ENCODE peak calls at places on chromosomes 6 and 20, in ten cellular contexts. H is EL, C is NCI-H446 treated with DMSO at 0.1 percent for 48 hours, J is DMS153, B is AG08395, M is left ventricle myocardium inferior, G is DMS79, S is Kasumi-1, X is esophagus muscularis mucosa, P is WERI-Rb-1. L is an unnamed sample.

GRCh38 chr6:69578366-69578890 is 218.4 kb downstream of the LMBRD1 start:
- DNase-seq in H (peak; percentile 13), C (peak; percentile 36), J (no peak), B (no peak), M (no peak), G (no peak), S (no peak), X (no peak), P (no peak), L (no peak)

GRCh38 chr20:63574156-63574828 is at the start of gene HELZ2:
- DNase-seq in H (peak; percentile 81), C (peak; percentile 45), J (no peak), B (peak; percentile 86), M (peak; percentile 82), G (peak; percentile 42), S (peak; percentile 15), X (peak; percentile 97), P (peak; percentile 67), L (no peak)

GRCh38 chr6:46773201-46773855 is 19.9 kb upstream of the MEP1A start:
- DNase-seq in H (no peak), C (no peak), J (no peak), B (no peak), M (no peak), G (no peak), S (no peak), X (no peak), P (no peak), L (no peak)

GRCh38 chr6:158322724-158323560 is 10.7 kb downstream of the TULP4 start:
- DNase-seq in H (peak; percentile 61), C (no peak), J (no peak), B (peak; percentile 49), M (no peak), G (peak; percentile 10), S (no peak), X (no peak), P (no peak), L (no peak)

GRCh38 chr20:31869942-31870702 is at the start of the genes DUSP15 and TTLL9:
- DNase-seq in H (no peak), C (no peak), J (no peak), B (peak; percentile 31), M (peak; percentile 39), G (no peak), S (no peak), X (no peak), P (peak; percentile 60), L (peak; percentile 74)

GRCh38 chr20:46823271-46823747 is 71.3 kb upstream of the EYA2 start:
- DNase-seq in H (no peak), C (no peak), J (no peak), B (no peak), M (no peak), G (no peak), S (no peak), X (no peak), P (no peak), L (no peak)

GRCh38 chr6:155882527-155883333 is 427.1 kb upstream of the NOX3 start:
- DNase-seq in H (no peak), C (no peak), J (no peak), B (no peak), M (no peak), G (no peak), S (no peak), X (no peak), P (no peak), L (no peak)

GRCh38 chr6:155004576-155005345 is 9.6 kb downstream of the TIAM2 start:
- DNase-seq in H (no peak), C (no peak), J (no peak), B (no peak), M (no peak), G (no peak), S (no peak), X (no peak), P (no peak), L (no peak)

GRCh38 chr20:14959506-14960493 is 622.4 kb upstream of the FLRT3 start:
- DNase-seq in H (no peak), C (no peak), J (no peak), B (no peak), M (no peak), G (no peak), S (no peak), X (no peak), P (no peak), L (no peak)

GRCh38 chr20:59804347-59804746 is 129.1 kb downstream of the SYCP2 start:
- DNase-seq in H (no peak), C (no peak), J (no peak), B (no peak), M (no peak), G (no peak), S (no peak), X (no peak), P (no peak), L (no peak)

GRCh38 chr6:161318456-161318855 is 44.6 kb upstream of the AGPAT4 start:
- DNase-seq in H (no peak), C (no peak), J (no peak), B (no peak), M (no peak), G (no peak), S (no peak), X (no peak), P (no peak), L (peak; percentile 97)

GRCh38 chr20:32957451-32957850 is 46.8 kb downstream of the SUN5 start:
- DNase-seq in H (no peak), C (no peak), J (no peak), B (no peak), M (no peak), G (no peak), S (no peak), X (no peak), P (no peak), L (no peak)

GRCh38 chr6:4401408-4402367 is 266.3 kb upstream of the ECI2 start:
- DNase-seq in H (peak; percentile 24), C (no peak), J (no peak), B (no peak), M (peak; percentile 46), G (no peak), S (no peak), X (no peak), P (no peak), L (no peak)

GRCh38 chr20:3115190-3116107 is 30.9 kb upstream of the AVP start:
- DNase-seq in H (peak; percentile 64), C (peak; percentile 26), J (peak; percentile 24), B (peak; percentile 91), M (no peak), G (peak; percentile 16), S (peak; percentile 40), X (no peak), P (peak; percentile 56), L (peak; percentile 24)

GRCh38 chr6:158769696-158770446 is 49.3 kb downstream of the EZR start:
- DNase-seq in H (no peak), C (peak; percentile 86), J (no peak), B (no peak), M (peak; percentile 53), G (peak; percentile 88), S (no peak), X (no peak), P (no peak), L (peak; percentile 30)

GRCh38 chr6:39056191-39056590 is 7.6 kb downstream of the GLP1R start:
- DNase-seq in H (no peak), C (no peak), J (no peak), B (no peak), M (no peak), G (no peak), S (no peak), X (no peak), P (peak; percentile 7), L (no peak)

GRCh38 chr6:155455766-155456165 is at the start of gene NOX3:
- DNase-seq in H (no peak), C (no peak), J (no peak), B (no peak), M (no peak), G (peak; percentile 9), S (no peak), X (no peak), P (no peak), L (no peak)

GRCh38 chr20:33211817-33212424 is 5.2 kb upstream of the BPIFA3 start:
- DNase-seq in H (peak; percentile 37), C (peak; percentile 5), J (peak; percentile 88), B (peak; percentile 43), M (no peak), G (peak; percentile 28), S (peak; percentile 36), X (no peak), P (peak; percentile 88), L (peak; percentile 36)

GRCh38 chr20:17762243-17762872 is 62.6 kb downstream of the BANF2 start:
- DNase-seq in H (no peak), C (no peak), J (peak; percentile 54), B (no peak), M (no peak), G (peak; percentile 32), S (no peak), X (no peak), P (no peak), L (no peak)

GRCh38 chr6:20483902-20484497 is 50.3 kb upstream of the CDKAL1 start:
- DNase-seq in H (no peak), C (no peak), J (no peak), B (no peak), M (no peak), G (no peak), S (peak; percentile 69), X (no peak), P (no peak), L (no peak)

GRCh38 chr6:147080215-147080614 is 124.0 kb upstream of the STXBP5 start:
- DNase-seq in H (no peak), C (no peak), J (peak; percentile 90), B (no peak), M (no peak), G (no peak), S (no peak), X (no peak), P (no peak), L (no peak)

GRCh38 chr6:3746119-3746691 is 5.3 kb downstream of the PXDC1 start:
- DNase-seq in H (no peak), C (no peak), J (no peak), B (no peak), M (no peak), G (no peak), S (no peak), X (no peak), P (no peak), L (no peak)

GRCh38 chr20:49219924-49220831 is 962 bp downstream of the DDX27 start:
- DNase-seq in H (no peak), C (no peak), J (no peak), B (no peak), M (no peak), G (no peak), S (no peak), X (no peak), P (no peak), L (no peak)

GRCh38 chr20:35756404-35756803 is 14.3 kb upstream of the RBM39 start:
- DNase-seq in H (no peak), C (no peak), J (no peak), B (no peak), M (no peak), G (no peak), S (no peak), X (no peak), P (no peak), L (no peak)

GRCh38 chr6:109059591-109060021 is 35.0 kb downstream of the SESN1 start:
- DNase-seq in H (no peak), C (no peak), J (no peak), B (no peak), M (no peak), G (no peak), S (peak; percentile 36), X (no peak), P (no peak), L (peak; percentile 69)

GRCh38 chr6:150322452-150322851 is 46.4 kb upstream of the IYD start:
- DNase-seq in H (no peak), C (no peak), J (no peak), B (no peak), M (no peak), G (no peak), S (no peak), X (no peak), P (no peak), L (peak; percentile 9)

GRCh38 chr6:91097316-91097878 is 510.5 kb upstream of the MAP3K7 start:
- DNase-seq in H (no peak), C (peak; percentile 81), J (no peak), B (no peak), M (peak; percentile 56), G (peak; percentile 4), S (no peak), X (no peak), P (no peak), L (peak; percentile 67)

GRCh38 chr6:44267252-44267651 is 1.9 kb upstream of the NFKBIE start:
- DNase-seq in H (no peak), C (no peak), J (no peak), B (no peak), M (no peak), G (no peak), S (no peak), X (no peak), P (no peak), L (no peak)